ENCODE peak calls at places on chromosomes 3 and 15, in nine cellular contexts. One of them, this sample, is unnamed.

GRCh38 chr15:72835289-72835890 is 51.8 kb upstream of the ADPGK start:
- DNase-seq in endothelial cell of umbilical vein: no peak
- DNase-seq in neural progenitor cell: peak; percentile 60
- DNase-seq in aorta: no peak
- DNase-seq in GM23248: peak; percentile 17
- DNase-seq in CD8-positive, alpha-beta T cell: no peak
- DNase-seq in mesendoderm: peak; percentile 78
- DNase-seq in sigmoid colon: no peak
- DNase-seq in tibial nerve: no peak
- DNase-seq in this sample: no peak

GRCh38 chr15:64162869-64163661 is at the start of gene PPIB:
- DNase-seq in sigmoid colon: peak; percentile 99
- DNase-seq in endothelial cell of umbilical vein: peak; percentile 98
- DNase-seq in aorta: peak; percentile 99
- DNase-seq in tibial nerve: peak; percentile 93
- DNase-seq in GM23248: peak; percentile 99
- DNase-seq in CD8-positive, alpha-beta T cell: peak; percentile 96
- DNase-seq in mesendoderm: peak; percentile 99
- DNase-seq in neural progenitor cell: peak; percentile 96
- DNase-seq in this sample: peak; percentile 99

GRCh38 chr3:197854596-197855343 is 63.7 kb downstream of the LRCH3 start:
- DNase-seq in GM23248: peak; percentile 84
- DNase-seq in aorta: no peak
- DNase-seq in neural progenitor cell: peak; percentile 52
- DNase-seq in sigmoid colon: no peak
- DNase-seq in mesendoderm: peak; percentile 97
- DNase-seq in tibial nerve: no peak
- DNase-seq in CD8-positive, alpha-beta T cell: no peak
- DNase-seq in endothelial cell of umbilical vein: peak; percentile 5
- DNase-seq in this sample: no peak

GRCh38 chr3:12752803-12753202 is 6.3 kb downstream of the TMEM40 start:
- DNase-seq in mesendoderm: no peak
- DNase-seq in tibial nerve: no peak
- DNase-seq in sigmoid colon: no peak
- DNase-seq in aorta: peak; percentile 13
- DNase-seq in GM23248: peak; percentile 57
- DNase-seq in CD8-positive, alpha-beta T cell: no peak
- DNase-seq in neural progenitor cell: no peak
- DNase-seq in endothelial cell of umbilical vein: no peak
- DNase-seq in this sample: no peak

GRCh38 chr3:113890256-113890900 is 51.8 kb downstream of the GRAMD1C start:
- DNase-seq in tibial nerve: no peak
- DNase-seq in neural progenitor cell: peak; percentile 4
- DNase-seq in aorta: no peak
- DNase-seq in endothelial cell of umbilical vein: no peak
- DNase-seq in sigmoid colon: no peak
- DNase-seq in GM23248: no peak
- DNase-seq in CD8-positive, alpha-beta T cell: no peak
- DNase-seq in mesendoderm: peak; percentile 28
- DNase-seq in this sample: no peak

GRCh38 chr3:144953959-144954358 is 982.3 kb downstream of the DIPK2A start:
- DNase-seq in neural progenitor cell: no peak
- DNase-seq in GM23248: no peak
- DNase-seq in sigmoid colon: no peak
- DNase-seq in aorta: no peak
- DNase-seq in mesendoderm: peak; percentile 39
- DNase-seq in tibial nerve: no peak
- DNase-seq in CD8-positive, alpha-beta T cell: no peak
- DNase-seq in endothelial cell of umbilical vein: no peak
- DNase-seq in this sample: no peak

GRCh38 chr3:49019941-49020334 is 1.6 kb upstream of the DALRD3 start:
- DNase-seq in aorta: no peak
- DNase-seq in mesendoderm: no peak
- DNase-seq in GM23248: peak; percentile 64
- DNase-seq in tibial nerve: no peak
- DNase-seq in sigmoid colon: no peak
- DNase-seq in neural progenitor cell: no peak
- DNase-seq in endothelial cell of umbilical vein: no peak
- DNase-seq in CD8-positive, alpha-beta T cell: no peak
- DNase-seq in this sample: no peak

GRCh38 chr3:16888785-16889607 is 4.2 kb downstream of the PLCL2 start:
- DNase-seq in endothelial cell of umbilical vein: no peak
- DNase-seq in sigmoid colon: no peak
- DNase-seq in mesendoderm: no peak
- DNase-seq in GM23248: no peak
- DNase-seq in CD8-positive, alpha-beta T cell: peak; percentile 40
- DNase-seq in tibial nerve: no peak
- DNase-seq in neural progenitor cell: no peak
- DNase-seq in aorta: no peak
- DNase-seq in this sample: no peak

GRCh38 chr3:169764164-169764452 is 752 bp downstream of the TERC start:
- DNase-seq in CD8-positive, alpha-beta T cell: no peak
- DNase-seq in aorta: no peak
- DNase-seq in sigmoid colon: no peak
- DNase-seq in mesendoderm: no peak
- DNase-seq in GM23248: peak; percentile 76
- DNase-seq in tibial nerve: no peak
- DNase-seq in endothelial cell of umbilical vein: no peak
- DNase-seq in neural progenitor cell: no peak
- DNase-seq in this sample: no peak

GRCh38 chr15:66764067-66764428 is 62.0 kb downstream of the SMAD6 start:
- DNase-seq in GM23248: no peak
- DNase-seq in endothelial cell of umbilical vein: no peak
- DNase-seq in tibial nerve: no peak
- DNase-seq in aorta: no peak
- DNase-seq in sigmoid colon: no peak
- DNase-seq in mesendoderm: no peak
- DNase-seq in CD8-positive, alpha-beta T cell: no peak
- DNase-seq in neural progenitor cell: no peak
- DNase-seq in this sample: no peak

GRCh38 chr15:66760968-66761722 is 59.1 kb downstream of the SMAD6 start:
- DNase-seq in sigmoid colon: no peak
- DNase-seq in neural progenitor cell: no peak
- DNase-seq in endothelial cell of umbilical vein: peak; percentile 71
- DNase-seq in GM23248: peak; percentile 26
- DNase-seq in CD8-positive, alpha-beta T cell: no peak
- DNase-seq in mesendoderm: no peak
- DNase-seq in tibial nerve: no peak
- DNase-seq in aorta: peak; percentile 72
- DNase-seq in this sample: peak; percentile 17

GRCh38 chr15:66761723-66762595 is 59.9 kb downstream of the SMAD6 start:
- DNase-seq in CD8-positive, alpha-beta T cell: no peak
- DNase-seq in endothelial cell of umbilical vein: no peak
- DNase-seq in mesendoderm: no peak
- DNase-seq in aorta: peak; percentile 72
- DNase-seq in tibial nerve: no peak
- DNase-seq in neural progenitor cell: no peak
- DNase-seq in sigmoid colon: no peak
- DNase-seq in GM23248: peak; percentile 90
- DNase-seq in this sample: no peak

GRCh38 chr15:66765478-66766281 is 63.6 kb downstream of the SMAD6 start:
- DNase-seq in sigmoid colon: peak; percentile 60
- DNase-seq in tibial nerve: no peak
- DNase-seq in GM23248: peak; percentile 73
- DNase-seq in endothelial cell of umbilical vein: peak; percentile 93
- DNase-seq in aorta: peak; percentile 85
- DNase-seq in neural progenitor cell: no peak
- DNase-seq in mesendoderm: no peak
- DNase-seq in CD8-positive, alpha-beta T cell: no peak
- DNase-seq in this sample: no peak

GRCh38 chr15:66763186-66764066 is 61.4 kb downstream of the SMAD6 start:
- DNase-seq in aorta: peak; percentile 97
- DNase-seq in tibial nerve: peak; percentile 53
- DNase-seq in sigmoid colon: peak; percentile 87
- DNase-seq in neural progenitor cell: no peak
- DNase-seq in endothelial cell of umbilical vein: peak; percentile 54
- DNase-seq in mesendoderm: no peak
- DNase-seq in GM23248: peak; percentile 66
- DNase-seq in CD8-positive, alpha-beta T cell: no peak
- DNase-seq in this sample: peak; percentile 82
- H3K4me1 ChIP-seq in aorta: peaks cover 3% of the 10 kb centered on the region
- H3K4me1 ChIP-seq in tibial nerve: no peaks in the 10 kb centered on the region
- H3K4me1 ChIP-seq in sigmoid colon: no peaks in the 10 kb centered on the region
- H3K4me1 ChIP-seq in neural progenitor cell: peaks cover 17% of the 10 kb centered on the region
- H3K4me1 ChIP-seq in endothelial cell of umbilical vein: peaks cover 74% of the 10 kb centered on the region
- H3K4me1 ChIP-seq in mesendoderm: no peaks in the 10 kb centered on the region
- H3K4me1 ChIP-seq in GM23248: peaks cover 75% of the 10 kb centered on the region
- H3K4me1 ChIP-seq in CD8-positive, alpha-beta T cell: no peaks in the 10 kb centered on the region
- H3K4me1 ChIP-seq in this sample: peaks cover 12% of the 10 kb centered on the region

GRCh38 chr3:149670742-149671492 is 13.1 kb upstream of the WWTR1 start:
- DNase-seq in sigmoid colon: no peak
- DNase-seq in mesendoderm: peak; percentile 69
- DNase-seq in endothelial cell of umbilical vein: no peak
- DNase-seq in aorta: no peak
- DNase-seq in neural progenitor cell: peak; percentile 61
- DNase-seq in tibial nerve: no peak
- DNase-seq in GM23248: no peak
- DNase-seq in CD8-positive, alpha-beta T cell: no peak
- DNase-seq in this sample: no peak
- H3K4me3 ChIP-seq in sigmoid colon: no peak overlapping the region
- H3K4me3 ChIP-seq in mesendoderm: no peak overlapping the region
- H3K4me3 ChIP-seq in endothelial cell of umbilical vein: no peak overlapping the region
- H3K4me3 ChIP-seq in aorta: no peak overlapping the region
- H3K4me3 ChIP-seq in neural progenitor cell: peak overlapping the region; percentile 20
- H3K4me3 ChIP-seq in tibial nerve: no peak overlapping the region
- H3K4me3 ChIP-seq in GM23248: no peak overlapping the region
- H3K4me3 ChIP-seq in CD8-positive, alpha-beta T cell: no peak overlapping the region
- H3K4me3 ChIP-seq in this sample: no peak overlapping the region

DNA sequence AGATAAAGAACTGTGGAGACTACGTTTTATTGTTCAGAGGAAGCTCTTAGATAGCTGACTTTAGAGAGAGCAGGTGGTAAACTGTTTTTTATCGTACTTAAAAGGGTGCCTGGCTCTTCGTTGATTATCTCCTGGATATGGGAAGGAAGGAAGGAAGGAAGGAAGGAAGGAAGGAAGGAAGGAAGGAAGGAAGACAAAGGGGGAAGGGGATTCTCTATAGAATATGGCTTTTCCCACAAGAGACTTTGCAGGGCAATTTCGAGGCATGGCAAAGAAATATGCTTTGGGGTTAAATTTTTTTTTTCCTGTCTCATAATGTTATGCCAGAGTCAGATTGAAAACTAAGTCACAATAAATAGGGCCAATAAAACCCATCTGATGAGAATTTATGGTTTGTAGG is 271.9 kb upstream of the POU1F1 start:
- DNase-seq in mesendoderm: no peak
- DNase-seq in GM23248: no peak
- DNase-seq in tibial nerve: no peak
- DNase-seq in neural progenitor cell: no peak
- DNase-seq in CD8-positive, alpha-beta T cell: no peak
- DNase-seq in sigmoid colon: no peak
- DNase-seq in endothelial cell of umbilical vein: no peak
- DNase-seq in aorta: no peak
- DNase-seq in this sample: no peak
- H3K27me3 ChIP-seq in mesendoderm: no peaks in the 10 kb centered on the region
- H3K27me3 ChIP-seq in GM23248: peaks cover 8% of the 10 kb centered on the region
- H3K27me3 ChIP-seq in tibial nerve: no peaks in the 10 kb centered on the region
- H3K27me3 ChIP-seq in neural progenitor cell: no peaks in the 10 kb centered on the region
- H3K27me3 ChIP-seq in CD8-positive, alpha-beta T cell: no peaks in the 10 kb centered on the region
- H3K27me3 ChIP-seq in sigmoid colon: no peaks in the 10 kb centered on the region
- H3K27me3 ChIP-seq in endothelial cell of umbilical vein: no peaks in the 10 kb centered on the region
- H3K27me3 ChIP-seq in aorta: no peaks in the 10 kb centered on the region
- H3K27me3 ChIP-seq in this sample: no peaks in the 10 kb centered on the region

GRCh38 chr3:133457465-133458067 is 57.7 kb downstream of the BFSP2 start:
- DNase-seq in CD8-positive, alpha-beta T cell: no peak
- DNase-seq in endothelial cell of umbilical vein: no peak
- DNase-seq in tibial nerve: no peak
- DNase-seq in mesendoderm: no peak
- DNase-seq in neural progenitor cell: no peak
- DNase-seq in GM23248: no peak
- DNase-seq in sigmoid colon: no peak
- DNase-seq in aorta: no peak
- DNase-seq in this sample: no peak

GRCh38 chr3:133457025-133457424 is 57.2 kb downstream of the BFSP2 start:
- DNase-seq in aorta: no peak
- DNase-seq in sigmoid colon: no peak
- DNase-seq in endothelial cell of umbilical vein: no peak
- DNase-seq in neural progenitor cell: no peak
- DNase-seq in tibial nerve: no peak
- DNase-seq in GM23248: no peak
- DNase-seq in mesendoderm: no peak
- DNase-seq in CD8-positive, alpha-beta T cell: no peak
- DNase-seq in this sample: no peak

GRCh38 chr3:133461291-133461690 is 61.4 kb downstream of the BFSP2 start:
- DNase-seq in aorta: no peak
- DNase-seq in tibial nerve: no peak
- DNase-seq in sigmoid colon: no peak
- DNase-seq in neural progenitor cell: no peak
- DNase-seq in CD8-positive, alpha-beta T cell: no peak
- DNase-seq in endothelial cell of umbilical vein: no peak
- DNase-seq in GM23248: no peak
- DNase-seq in mesendoderm: no peak
- DNase-seq in this sample: no peak

GRCh38 chr3:133460809-133461208 is 61.0 kb downstream of the BFSP2 start:
- DNase-seq in mesendoderm: peak; percentile 18
- DNase-seq in sigmoid colon: no peak
- DNase-seq in GM23248: no peak
- DNase-seq in CD8-positive, alpha-beta T cell: no peak
- DNase-seq in tibial nerve: no peak
- DNase-seq in neural progenitor cell: no peak
- DNase-seq in aorta: no peak
- DNase-seq in endothelial cell of umbilical vein: no peak
- DNase-seq in this sample: no peak

GRCh38 chr3:133459400-133459799 is 59.5 kb downstream of the BFSP2 start:
- DNase-seq in aorta: no peak
- DNase-seq in endothelial cell of umbilical vein: no peak
- DNase-seq in CD8-positive, alpha-beta T cell: no peak
- DNase-seq in mesendoderm: no peak
- DNase-seq in GM23248: peak; percentile 13
- DNase-seq in sigmoid colon: peak; percentile 72
- DNase-seq in neural progenitor cell: peak; percentile 21
- DNase-seq in tibial nerve: peak; percentile 24
- DNase-seq in this sample: no peak
- H3K4me1 ChIP-seq in aorta: no peaks in the 10 kb centered on the region
- H3K4me1 ChIP-seq in endothelial cell of umbilical vein: no peaks in the 10 kb centered on the region
- H3K4me1 ChIP-seq in CD8-positive, alpha-beta T cell: peaks cover 17% of the 10 kb centered on the region
- H3K4me1 ChIP-seq in mesendoderm: no peaks in the 10 kb centered on the region
- H3K4me1 ChIP-seq in GM23248: no peaks in the 10 kb centered on the region
- H3K4me1 ChIP-seq in sigmoid colon: no peaks in the 10 kb centered on the region
- H3K4me1 ChIP-seq in neural progenitor cell: peaks cover 56% of the 10 kb centered on the region
- H3K4me1 ChIP-seq in tibial nerve: no peaks in the 10 kb centered on the region
- H3K4me1 ChIP-seq in this sample: peaks cover 26% of the 10 kb centered on the region

DNA sequence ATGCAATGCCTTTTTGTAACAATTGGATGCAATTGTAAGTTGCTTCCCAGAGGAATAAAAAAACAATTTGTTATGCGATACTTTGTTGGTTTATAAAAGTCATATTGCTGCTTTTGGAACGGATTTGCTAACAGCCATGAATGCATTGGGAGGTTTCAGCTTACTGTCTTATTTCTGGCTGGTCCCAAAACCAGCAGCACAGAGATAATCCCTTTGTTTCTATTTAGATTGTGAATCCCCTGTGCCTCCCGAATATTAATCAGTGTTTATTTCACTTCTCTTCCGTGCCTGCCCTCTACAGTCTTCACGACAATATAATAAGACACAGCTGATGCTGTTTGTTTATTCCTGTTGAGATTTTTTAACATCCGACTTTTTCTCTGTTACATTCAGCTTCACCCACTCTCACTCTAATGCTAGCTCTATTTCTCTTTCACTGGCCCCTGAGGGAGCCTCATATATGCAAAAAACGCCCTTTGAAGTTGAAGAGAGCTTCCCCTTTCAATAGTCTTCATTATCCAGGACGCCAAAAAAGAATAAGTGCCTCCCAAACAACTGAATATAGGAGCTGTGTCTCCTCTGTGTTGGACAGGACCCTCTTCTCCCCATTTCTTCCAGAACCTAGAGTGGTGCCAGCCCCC is 995.2 kb downstream of the ROBO2 start:
- DNase-seq in neural progenitor cell: peak; percentile 26
- DNase-seq in sigmoid colon: no peak
- DNase-seq in mesendoderm: no peak
- DNase-seq in GM23248: no peak
- DNase-seq in aorta: no peak
- DNase-seq in tibial nerve: no peak
- DNase-seq in CD8-positive, alpha-beta T cell: no peak
- DNase-seq in endothelial cell of umbilical vein: no peak
- DNase-seq in this sample: no peak
- H3K4me3 ChIP-seq in neural progenitor cell: peak overlapping the region; percentile 30
- H3K4me3 ChIP-seq in sigmoid colon: no peak overlapping the region
- H3K4me3 ChIP-seq in mesendoderm: no peak overlapping the region
- H3K4me3 ChIP-seq in GM23248: no peak overlapping the region
- H3K4me3 ChIP-seq in aorta: no peak overlapping the region
- H3K4me3 ChIP-seq in tibial nerve: no peak overlapping the region
- H3K4me3 ChIP-seq in CD8-positive, alpha-beta T cell: no peak overlapping the region
- H3K4me3 ChIP-seq in endothelial cell of umbilical vein: no peak overlapping the region
- H3K4me3 ChIP-seq in this sample: no peak overlapping the region

This sample was measured in psoas muscle.